ENCODE peak calls at places on chromosomes 7 and 10, in nine cellular contexts. F is astrocyte of the spinal cord; Z is pancreas; G is effector memory CD4-positive, alpha-beta T cell; T is stimulated activated naive B cell treated with anti-CD40 and anti-IgM and Interleukin-4, amounts not matched to agents 10 μg/mL and 1 μg/mL and 100 μg/mL, for 72 hours; U is Calu3; R is stimulated activated CD4-positive, alpha-beta T cell treated with anti-CD3 and anti-CD28 coated beads, Interleukin-2, amount 100 ng/mL, for 48 hours; K is left ventricle myocardium superior; I is activated T-cell treated with anti-CD3 and anti-CD28 coated beads for 4 hours. P is an unnamed sample.

GRCh38 chr10:132848951-132849545 is 63.1 kb upstream of the NKX6-2 start:
- DNase-seq in F (no peak), Z (no peak), G (no peak), T (no peak), U (no peak), R (no peak), K (no peak), I (no peak), P (no peak)

GRCh38 chr10:118607768-118608354 is 12.4 kb upstream of the PRLHR start:
- DNase-seq in F (no peak), Z (no peak), G (no peak), T (no peak), U (no peak), R (no peak), K (no peak), I (no peak), P (no peak)

GRCh38 chr10:84424731-84425165 is 96.4 kb downstream of the CCSER2 start:
- DNase-seq in F (peak; percentile 97), Z (peak; percentile 81), G (no peak), T (no peak), U (peak; percentile 66), R (no peak), K (peak; percentile 84), I (no peak), P (peak; percentile 4)

GRCh38 chr7:99308461-99309074 is 17.1 kb upstream of the ARPC1A start:
- DNase-seq in F (no peak), Z (no peak), G (no peak), T (no peak), U (no peak), R (no peak), K (no peak), I (no peak), P (no peak)

GRCh38 chr7:129368389-129368986 is 65.7 kb upstream of the STRIP2 start:
- DNase-seq in F (no peak), Z (no peak), G (no peak), T (peak; percentile 4), U (peak; percentile 12), R (no peak), K (no peak), I (no peak), P (no peak)

GRCh38 chr10:71156436-71156835 is 55.9 kb upstream of the UNC5B start:
- DNase-seq in F (no peak), Z (no peak), G (no peak), T (no peak), U (no peak), R (no peak), K (no peak), I (no peak), P (no peak)

GRCh38 chr10:88541116-88541626 is 41.9 kb downstream of the RNLS start:
- DNase-seq in F (peak; percentile 52), Z (no peak), G (no peak), T (no peak), U (no peak), R (no peak), K (no peak), I (no peak), P (no peak)

GRCh38 chr7:92178928-92179373 is at the start of gene LRRD1:
- DNase-seq in F (peak; percentile 86), Z (peak; percentile 89), G (peak; percentile 82), T (peak; percentile 88), U (peak; percentile 92), R (peak; percentile 96), K (peak; percentile 92), I (peak; percentile 85), P (peak; percentile 75)

GRCh38 chr10:71837085-71837827 is 13.8 kb downstream of the PSAP start:
- DNase-seq in F (no peak), Z (no peak), G (no peak), T (no peak), U (no peak), R (no peak), K (no peak), I (no peak), P (no peak)

GRCh38 chr7:44565097-44565794 is 8.5 kb downstream of the DDX56 start:
- DNase-seq in F (peak; percentile 53), Z (no peak), G (peak; percentile 46), T (peak; percentile 37), U (peak; percentile 88), R (peak; percentile 64), K (peak; percentile 80), I (peak; percentile 48), P (peak; percentile 23)

GRCh38 chr7:87156709-87157108 is 4.5 kb downstream of the DMTF1 start:
- DNase-seq in F (no peak), Z (no peak), G (no peak), T (no peak), U (no peak), R (no peak), K (no peak), I (no peak), P (no peak)

GRCh38 chr10:60203993-60204618 is 185.6 kb downstream of the ANK3 start:
- DNase-seq in F (peak; percentile 41), Z (no peak), G (no peak), T (no peak), U (peak; percentile 35), R (no peak), K (no peak), I (no peak), P (no peak)

GRCh38 chr10:28774051-28774995 is 97.0 kb downstream of the BAMBI start:
- DNase-seq in F (no peak), Z (no peak), G (no peak), T (no peak), U (no peak), R (no peak), K (no peak), I (no peak), P (no peak)